ENCODE peak calls at places on chromosomes 11 and 22, in four cellular contexts. U, V, N and G are unnamed samples. For H3K27me3 and H3K36me3, the result is how much of the 10 kb centered on the place peaks cover.

GRCh38 chr11:35153280-35153679 is 14.3 kb downstream of the CD44 start:
- DNase-seq in U (no peak), V (no peak), N (no peak), G (no peak)

GRCh38 chr22:23850136-23850611 is 7.5 kb upstream of the SLC2A11 start:
- DNase-seq in U (no peak), V (no peak), N (no peak), G (no peak)

GRCh38 chr22:35913925-35914324 is 114.7 kb downstream of the RBFOX2 start:
- DNase-seq in U (no peak), V (no peak), N (no peak), G (no peak)

GRCh38 chr11:76939219-76939631 is 78.5 kb downstream of the ACER3 start:
- DNase-seq in U (no peak), V (no peak), N (no peak), G (peak)

GRCh38 chr11:92455221-92455790 is 230.7 kb downstream of the FAT3 start:
- DNase-seq in U (no peak), V (no peak), N (no peak), G (no peak)

GRCh38 chr11:46066335-46066734 is 54.9 kb downstream of the PHF21A start:
- DNase-seq in U (no peak), V (no peak), N (no peak), G (no peak)

GRCh38 chr11:9428706-9429105 is 32.1 kb upstream of the ZNF143 start:
- DNase-seq in U (no peak), V (no peak), N (no peak), G (no peak)

GRCh38 chr11:16612801-16613400 is 125.5 kb upstream of the C11orf58 start:
- DNase-seq in U (no peak), V (no peak), N (no peak), G (peak)

GRCh38 chr11:2860636-2861035 is 24.9 kb downstream of the CDKN1C start:
- DNase-seq in U (no peak), V (no peak), N (peak), G (no peak)

GRCh38 chr11:103901656-103902055 is 134.8 kb upstream of the DDI1 start:
- DNase-seq in U (no peak), V (no peak), N (peak), G (no peak)

GRCh38 chr11:117490019-117490679 is 162.5 kb downstream of the CEP164 start:
- DNase-seq in U (no peak), V (no peak), N (no peak), G (no peak)

GRCh38 chr11:110069158-110069737 is 23.9 kb upstream of the ZC3H12C start:
- DNase-seq in U (no peak), V (no peak), N (peak), G (peak)

GRCh38 chr11:42620796-42621195 is 691.0 kb upstream of the API5 start:
- DNase-seq in U (no peak), V (no peak), N (no peak), G (no peak)

GRCh38 chr11:31264834-31265233 is 104.7 kb downstream of the DCDC1 start:
- DNase-seq in U (no peak), V (no peak), N (no peak), G (no peak)

GRCh38 chr22:30301995-30302809 is 12.9 kb upstream of the CASTOR1 start:
- DNase-seq in U (no peak), V (no peak), N (peak), G (no peak)

GRCh38 chr11:108370990-108371389 is 96.3 kb downstream of the C11orf65 start:
- DNase-seq in U (no peak), V (no peak), N (no peak), G (no peak)

GRCh38 chr11:100445231-100445735 is 241.8 kb upstream of the ARHGAP42 start:
- DNase-seq in U (no peak), V (no peak), N (peak), G (no peak)

GRCh38 chr11:22666700-22667439 is 459 bp downstream of the GAS2 start:
- DNase-seq in U (no peak), V (no peak), N (peak), G (no peak)

GRCh38 chr11:61950035-61950547 is at the start of gene BEST1:
- DNase-seq in U (no peak), V (no peak), N (no peak), G (peak)

GRCh38 chr11:2728128-2728662 is 28.4 kb upstream of the KCNQ1OT1 start:
- DNase-seq in U (no peak), V (no peak), N (no peak), G (no peak)

GRCh38 chr11:84800755-84801346 is 826.3 kb downstream of the DLG2 start:
- DNase-seq in U (no peak), V (no peak), N (peak), G (peak)

GRCh38 chr22:49934891-49935557 is 16.6 kb downstream of the CRELD2 start:
- DNase-seq in U (peak), V (peak), N (peak), G (no peak)

GRCh38 chr11:117385471-117385870 is 57.8 kb downstream of the CEP164 start:
- DNase-seq in U (no peak), V (no peak), N (no peak), G (no peak)

GRCh38 chr11:88104408-88104807 is 70.8 kb downstream of the RAB38 start:
- DNase-seq in U (no peak), V (no peak), N (no peak), G (no peak)

GRCh38 chr22:42856179-42856864 is 751 bp downstream of the ARFGAP3 start:
- DNase-seq in U (peak), V (peak), N (peak), G (peak)

GRCh38 chr22:42920101-42920820 is 63.2 kb upstream of the ARFGAP3 start:
- DNase-seq in U (no peak), V (no peak), N (peak), G (peak)

GRCh38 chr11:112085822-112086421 is 634 bp downstream of the TIMM8B start:
- DNase-seq in U (peak), V (no peak), N (peak), G (no peak)

GRCh38 chr11:47523491-47524199 is 29.3 kb downstream of the CELF1 start:
- DNase-seq in U (peak), V (peak), N (peak), G (peak)

GRCh38 chr11:106311531-106312230 is 234.2 kb downstream of the AASDHPPT start:
- DNase-seq in U (no peak), V (no peak), N (no peak), G (no peak)

GRCh38 chr11:30210357-30210756 is 20.5 kb upstream of the FSHB start:
- DNase-seq in U (no peak), V (no peak), N (no peak), G (no peak)

GRCh38 chr11:78138694-78139421 is 568 bp downstream of the ALG8 start:
- DNase-seq in U (no peak), V (no peak), N (peak), G (no peak)

GRCh38 chr11:23021287-23021863 is 161.1 kb upstream of the CCDC179 start:
- DNase-seq in U (no peak), V (no peak), N (peak), G (peak)

GRCh38 chr22:17205432-17205831 is 13.8 kb downstream of the ADA2 start:
- DNase-seq in U (no peak), V (no peak), N (peak), G (no peak)

GRCh38 chr11:110793556-110793955 is 81.3 kb upstream of the ARHGAP20 start:
- DNase-seq in U (no peak), V (no peak), N (no peak), G (no peak)

GRCh38 chr11:104907521-104908185 is 9.4 kb upstream of the CASP12 start:
- DNase-seq in U (no peak), V (no peak), N (no peak), G (no peak)

GRCh38 chr11:44133335-44133946 is 38.0 kb downstream of the EXT2 start:
- DNase-seq in U (no peak), V (no peak), N (peak), G (peak)

GRCh38 chr11:99916078-99916477 is 771.0 kb upstream of the ARHGAP42 start:
- DNase-seq in U (no peak), V (no peak), N (no peak), G (no peak)

GRCh38 chr11:34997872-34998548 is 81.6 kb downstream of the PDHX start:
- DNase-seq in U (no peak), V (no peak), N (peak), G (peak)

GRCh38 chr22:19289475-19290161 is 1.9 kb downstream of the CLTCL1 start:
- DNase-seq in U (peak), V (no peak), N (peak), G (peak)
- H3K27me3 ChIP-seq in U (under half), V (under half), N (under half), G (under half)

DNA sequence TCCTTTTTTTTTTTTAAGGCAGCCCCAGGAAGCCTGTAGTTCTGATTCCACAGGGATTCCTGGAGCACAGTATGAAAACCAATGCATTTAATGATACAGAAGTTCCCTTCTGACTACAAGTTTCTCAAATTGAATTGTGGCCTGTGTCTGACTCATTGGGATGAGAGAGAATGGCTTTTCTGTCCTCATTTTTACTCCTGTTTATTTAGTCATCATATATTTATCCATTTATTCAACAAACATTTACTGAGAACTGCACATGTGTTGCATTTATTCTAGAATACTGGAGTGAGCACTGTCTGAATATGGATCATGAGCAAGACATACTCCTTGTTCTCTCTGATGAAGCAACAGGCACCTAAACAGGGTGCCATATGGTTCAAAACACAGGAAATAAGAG is 231.2 kb downstream of the NTM start:
- DNase-seq in U (no peak), V (no peak), N (no peak), G (peak)
- H3K36me3 ChIP-seq in U (under half), V (under half), N (under half), G (under half)

GRCh38 chr11:122981388-122982264 is at the start of gene BSX:
- DNase-seq in U (peak), V (peak), N (peak), G (no peak)

GRCh38 chr11:122979103-122979814 is 2.4 kb downstream of the BSX start:
- DNase-seq in U (no peak), V (no peak), N (no peak), G (no peak)

GRCh38 chr11:122977455-122978302 is 4.0 kb downstream of the BSX start:
- DNase-seq in U (no peak), V (no peak), N (no peak), G (no peak)

GRCh38 chr11:122978303-122978620 is 3.4 kb downstream of the BSX start:
- DNase-seq in U (no peak), V (no peak), N (no peak), G (no peak)

DNA sequence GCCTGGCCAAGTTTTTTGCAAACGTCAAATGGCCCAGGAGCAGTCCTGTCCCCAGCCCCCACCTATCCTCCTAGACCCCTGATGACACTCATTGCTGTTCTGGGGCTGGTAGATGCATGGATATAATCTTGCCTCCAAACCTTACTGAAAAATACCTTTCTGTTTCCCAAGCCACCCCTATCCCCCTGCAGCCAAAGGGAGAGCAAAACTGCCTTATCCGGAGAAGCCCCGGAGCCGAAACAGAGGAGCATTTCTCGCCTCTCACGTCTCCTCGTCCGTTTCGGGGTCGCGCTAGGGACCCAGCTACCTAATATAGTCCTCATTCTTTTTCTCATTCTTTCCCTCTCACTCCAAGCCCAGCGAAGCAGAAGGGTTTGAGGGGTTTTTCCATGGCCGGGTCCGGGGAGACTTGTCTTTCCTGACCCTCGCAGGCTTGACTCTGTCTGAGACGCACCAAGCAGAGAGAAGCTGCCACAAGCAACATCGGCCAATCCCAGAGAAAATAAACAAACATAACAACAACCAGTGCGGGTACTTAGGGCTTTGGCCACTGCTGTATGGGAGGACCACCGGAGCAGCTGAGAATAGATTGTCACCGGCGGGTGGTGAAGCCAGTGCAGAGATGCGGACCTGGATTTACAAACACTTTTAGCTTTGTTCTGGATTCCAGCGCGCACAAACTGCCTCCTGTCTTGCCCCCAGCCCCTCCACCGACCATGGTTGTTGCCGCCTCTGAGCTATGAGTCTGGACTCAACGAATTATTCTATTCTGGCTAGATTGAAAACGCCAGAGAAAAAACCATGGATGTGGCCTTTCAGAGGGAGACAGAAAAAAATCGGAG is 1.6 kb downstream of the BSX start:
- DNase-seq in U (no peak), V (no peak), N (no peak), G (no peak)
- H3K4me3 ChIP-seq in U (no peak), V (no peak), N (no peak), G (no peak)

GRCh38 chr22:37804886-37805857 is 2.6 kb upstream of the GCAT start:
- DNase-seq in U (peak), V (peak), N (peak), G (peak)
- H3K27me3 ChIP-seq in U (half or more), V (under half), N (under half), G (under half)

GRCh38 chr22:27399161-27399560 is 402.4 kb downstream of the MN1 start:
- DNase-seq in U (no peak), V (no peak), N (no peak), G (no peak)
- H3K36me3 ChIP-seq in U (under half), V (under half), N (under half), G (under half)

GRCh38 chr22:45262931-45263789 is 21.6 kb upstream of the UPK3A start:
- DNase-seq in U (no peak), V (no peak), N (no peak), G (no peak)
- H3K4me3 ChIP-seq in U (no peak), V (no peak), N (no peak), G (no peak)

DNA sequence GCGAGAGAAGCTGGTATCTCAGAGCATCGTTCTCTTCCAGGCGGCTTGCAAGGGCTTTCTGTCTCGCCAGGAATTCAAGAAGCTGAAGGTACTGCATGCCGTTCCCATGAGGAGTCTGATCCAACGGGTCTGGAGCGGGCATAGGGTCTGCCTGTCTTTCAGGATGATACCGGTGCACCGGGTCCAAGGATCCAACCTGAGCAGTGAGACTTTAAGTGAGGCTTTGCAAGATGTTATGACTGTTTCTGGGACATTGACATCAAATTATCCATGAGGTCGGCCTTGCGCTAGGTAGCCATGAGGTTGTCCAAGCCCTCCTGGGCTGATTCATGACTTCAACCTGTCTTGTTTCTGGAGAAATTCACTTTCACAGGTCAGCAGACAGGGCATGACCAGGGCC is 132.3 kb downstream of the MYO18B start:
- DNase-seq in U (no peak), V (no peak), N (no peak), G (no peak)
- H3K27me3 ChIP-seq in U (under half), V (under half), N (under half), G (under half)

GRCh38 chr11:121547574-121547973 is 94.8 kb upstream of the SORL1-AS1 start:
- DNase-seq in U (no peak), V (no peak), N (no peak), G (no peak)

GRCh38 chr11:121540627-121541026 is 87.9 kb upstream of the SORL1-AS1 start:
- DNase-seq in U (no peak), V (no peak), N (no peak), G (no peak)

GRCh38 chr11:121544956-121545355 is 92.2 kb upstream of the SORL1-AS1 start:
- DNase-seq in U (no peak), V (peak), N (no peak), G (no peak)

GRCh38 chr11:121539000-121539399 is 86.2 kb upstream of the SORL1-AS1 start:
- DNase-seq in U (no peak), V (no peak), N (no peak), G (no peak)

DNA sequence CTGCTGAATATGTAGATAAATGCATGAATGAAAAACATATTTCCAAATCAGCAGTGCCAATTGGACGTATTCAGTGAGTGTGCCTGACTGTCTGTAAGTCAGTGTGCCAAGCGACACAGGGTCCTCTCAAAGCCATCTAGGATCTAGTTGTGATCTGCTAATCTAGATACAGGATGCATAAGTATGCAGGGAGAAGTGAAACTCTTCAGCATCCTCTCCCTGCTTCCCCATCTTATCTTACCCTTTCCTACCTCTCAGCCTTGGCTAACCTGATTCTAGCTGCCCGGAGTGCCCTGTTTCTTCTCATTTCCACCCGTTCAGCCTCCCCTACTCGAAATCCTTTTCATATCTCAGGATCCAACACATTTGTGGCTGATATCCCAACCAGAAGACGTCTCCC is 91.2 kb upstream of the SORL1-AS1 start:
- DNase-seq in U (no peak), V (no peak), N (no peak), G (no peak)
- H3K36me3 ChIP-seq in U (under half), V (half or more), N (under half), G (under half)

GRCh38 chr11:57336111-57336666 is 497 bp upstream of the SSRP1 start:
- DNase-seq in U (peak), V (no peak), N (no peak), G (no peak)
- H3K4me3 ChIP-seq in U (peak), V (peak), N (peak), G (peak)